ENCODE peak calls at places on chromosomes 7 and 10, in four cellular contexts. Y, T, U and F are unnamed samples.

GRCh38 chr10:33240931-33241330 is 93.5 kb downstream of the NRP1 start:
- DNase-seq in Y (no peak), U (no peak), T (no peak), F (no peak)

GRCh38 chr10:76036410-76036940 is 605.1 kb downstream of the LRMDA start:
- DNase-seq in Y (peak; percentile 26), T (no peak), U (peak; percentile 79), F (peak; percentile 78)

GRCh38 chr7:14807498-14807897 is 95.1 kb downstream of the DGKB start:
- DNase-seq in U (no peak), Y (no peak), T (no peak), F (no peak)

GRCh38 chr7:157568785-157569584 is 232.2 kb downstream of the DNAJB6 start:
- DNase-seq in U (peak; percentile 38), Y (no peak), T (peak; percentile 78), F (no peak)

GRCh38 chr10:89633484-89633883 is 11.6 kb downstream of the PANK1 start:
- DNase-seq in Y (no peak), U (no peak), T (peak; percentile 45), F (no peak)

GRCh38 chr7:41336981-41337380 is 365.9 kb downstream of the INHBA start:
- DNase-seq in Y (no peak), U (no peak), T (no peak), F (no peak)

GRCh38 chr7:141593134-141593533 is 41.9 kb downstream of the AGK start:
- DNase-seq in U (no peak), Y (no peak), T (no peak), F (no peak)

GRCh38 chr10:24453404-24453830 is 244.5 kb downstream of the KIAA1217 start:
- DNase-seq in Y (no peak), T (no peak), U (no peak), F (no peak)

GRCh38 chr7:51545131-51545530 is 228.5 kb upstream of the COBL start:
- DNase-seq in U (no peak), T (no peak), Y (no peak), F (no peak)

GRCh38 chr10:102837230-102837721 is at the start of gene CYP17A1:
- DNase-seq in T (no peak), Y (no peak), U (no peak), F (no peak)
- TF ChIP-seq POLR2A in T (no peak), Y (no peak), U (no peak), F (no peak)

DNA sequence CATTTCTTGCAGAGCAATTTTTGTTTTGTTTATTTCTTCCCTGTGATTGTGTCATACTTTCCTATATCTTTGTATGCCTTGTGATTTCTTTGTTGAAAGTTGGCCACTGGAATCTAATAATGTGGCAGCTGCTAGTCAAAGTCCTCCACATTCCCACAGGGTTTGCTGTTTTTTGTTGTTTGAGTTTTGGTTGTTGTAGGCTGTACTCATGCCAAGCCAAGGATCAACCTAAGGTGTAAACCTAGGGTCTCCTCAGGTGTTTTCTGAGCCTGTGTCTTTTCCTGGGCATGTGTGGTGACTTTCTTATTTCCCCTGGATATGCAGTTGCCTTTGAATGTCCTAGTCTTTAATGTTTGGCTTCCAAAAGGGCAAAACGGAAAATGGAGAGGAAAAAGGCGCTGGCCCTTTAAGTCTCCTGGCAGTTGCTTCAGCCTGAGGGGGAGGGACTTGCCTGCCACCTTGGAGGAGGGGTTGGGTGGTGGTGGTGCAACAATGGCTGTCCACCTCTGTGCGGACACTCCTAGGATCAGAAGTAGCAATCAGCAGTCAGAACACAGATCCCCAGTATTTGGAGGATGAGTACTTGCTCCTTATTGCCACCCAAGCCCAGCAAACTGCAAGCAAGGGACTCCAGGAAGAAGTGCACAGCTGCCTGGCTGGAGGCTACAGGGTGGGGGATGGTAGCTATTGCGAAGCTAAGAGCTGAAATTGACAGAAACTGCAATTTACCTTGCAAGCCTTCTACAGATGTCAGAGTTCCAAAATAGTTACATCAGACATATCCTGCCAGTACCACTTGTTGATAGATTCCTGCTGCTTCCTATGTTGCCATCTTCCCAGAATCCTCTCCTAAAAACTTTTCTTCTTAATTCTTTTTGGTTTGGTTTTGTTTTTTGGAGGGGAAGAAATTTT is 5.6 kb upstream of the ZNF518A start:
- DNase-seq in U (no peak), Y (peak; percentile 67), T (peak; percentile 74), F (peak; percentile 62)
- TF ChIP-seq POLR2A in U (no peak), Y (peak; percentile 62), T (peak; percentile 78), F (peak; percentile 18)

GRCh38 chr7:28128608-28129007 is 52.0 kb downstream of the JAZF1 start:
- DNase-seq in U (no peak), T (no peak), Y (no peak), F (no peak)

GRCh38 chr7:28123752-28124151 is 56.8 kb downstream of the JAZF1 start:
- DNase-seq in T (no peak), Y (no peak), U (no peak), F (no peak)

GRCh38 chr7:28125381-28126046 is 55.1 kb downstream of the JAZF1 start:
- DNase-seq in T (no peak), Y (no peak), U (no peak), F (no peak)

GRCh38 chr7:28126047-28127041 is 54.3 kb downstream of the JAZF1 start:
- DNase-seq in T (no peak), Y (no peak), U (no peak), F (no peak)

DNA sequence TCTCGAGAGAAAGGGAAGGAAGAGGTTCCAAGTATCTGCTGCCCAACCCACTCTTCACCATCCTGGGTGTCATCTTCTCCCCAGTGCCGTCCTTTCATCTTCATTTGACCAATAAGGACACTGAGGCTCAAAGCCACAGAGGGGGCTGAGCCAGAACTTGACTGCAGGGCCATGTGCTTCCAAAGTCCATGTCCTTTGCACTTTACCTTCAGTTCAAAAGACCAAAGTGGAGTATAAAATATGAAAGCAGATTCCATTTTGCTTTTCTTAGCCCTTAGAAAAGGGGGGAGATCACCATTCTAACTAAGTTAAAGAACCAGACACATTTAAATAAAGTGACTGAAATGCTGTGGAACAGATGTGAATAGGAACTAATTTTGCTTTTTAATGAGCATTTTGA is 56.2 kb downstream of the JAZF1 start:
- DNase-seq in U (no peak), T (no peak), Y (no peak), F (no peak)
- TF ChIP-seq POLR2A in U (no peak), T (no peak), Y (no peak), F (no peak)

DNA sequence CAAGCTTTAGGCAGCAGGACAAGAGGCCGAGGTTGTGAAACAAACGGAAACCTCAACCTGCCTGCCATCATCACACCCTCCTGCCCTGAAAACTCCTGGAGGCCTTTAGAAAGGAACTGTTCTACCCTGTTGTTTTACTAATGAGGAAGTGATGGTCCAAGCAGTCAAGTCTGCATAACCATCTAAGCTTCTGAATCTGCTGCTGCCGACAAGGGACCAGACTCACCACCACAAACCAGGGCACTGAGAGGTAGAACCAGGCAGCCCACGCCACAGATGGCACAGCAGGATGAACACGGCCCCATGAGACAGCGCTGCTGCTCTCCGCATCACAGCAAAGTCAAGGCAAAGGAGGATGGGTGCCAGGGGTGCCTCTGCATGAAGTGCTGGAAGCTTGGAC is 209.4 kb downstream of the CELF2 start:
- DNase-seq in U (no peak), T (no peak), Y (no peak), F (no peak)
- TF ChIP-seq POLR2A in U (no peak), T (no peak), Y (no peak), F (no peak)

DNA sequence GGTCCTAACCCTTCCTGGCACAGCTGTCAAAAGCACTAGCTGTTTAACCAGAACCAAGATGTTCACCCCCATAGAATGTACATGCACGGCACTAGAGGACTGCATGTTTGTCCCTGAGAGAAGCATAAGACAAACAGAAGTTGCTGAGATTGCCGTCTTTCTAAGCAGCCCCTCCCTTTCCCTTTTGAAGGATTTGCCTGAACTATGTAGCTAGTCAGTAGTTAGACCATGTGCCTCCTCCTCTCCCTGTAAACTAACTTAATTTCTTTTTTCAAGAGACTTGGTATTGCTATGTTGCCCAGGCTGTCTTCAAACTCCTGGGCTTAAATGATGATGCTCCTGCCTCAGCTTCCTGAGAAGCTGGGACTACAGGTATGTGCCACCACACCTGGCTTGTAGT is 40.7 kb downstream of the TBC1D12 start:
- DNase-seq in U (no peak), Y (no peak), T (no peak), F (no peak)
- TF ChIP-seq POLR2A in U (no peak), Y (no peak), T (no peak), F (no peak)

DNA sequence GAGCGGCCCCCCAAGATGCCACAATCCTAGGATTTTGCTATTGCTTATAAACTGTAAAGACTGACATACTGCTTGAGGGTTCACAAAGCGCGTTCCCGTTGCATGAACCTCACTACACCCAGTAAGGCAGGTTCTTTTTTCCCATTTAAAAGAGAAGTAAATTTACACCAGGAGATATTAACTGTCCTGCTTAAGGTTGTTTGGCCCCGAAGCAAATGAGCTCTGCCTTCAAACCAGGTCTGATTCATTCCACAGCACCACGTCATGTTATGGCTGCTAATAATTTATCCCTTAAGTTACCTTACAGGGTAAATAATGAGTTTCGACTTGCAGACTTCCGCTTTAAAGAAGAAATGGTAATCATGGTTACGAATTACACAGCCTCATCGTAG is 559 bp upstream of the FKBP14 start:
- DNase-seq in T (peak; percentile 38), Y (no peak), U (peak; percentile 60), F (peak; percentile 45)
- TF ChIP-seq POLR2A in T (no peak), Y (no peak), U (peak; percentile 19), F (no peak)